ENCODE peak calls at places on chromosomes 1 and 21, in five cellular contexts. One of them, this sample, is unnamed.

GRCh38 chr1:8182034-8182761 is 135.7 kb upstream of the SLC45A1 start:
- DNase-seq in IMR-90: peak
- DNase-seq in sigmoid colon: no peak
- DNase-seq in brain microvascular endothelial cell: peak
- DNase-seq in AG04450: no peak
- DNase-seq in this sample: peak

GRCh38 chr1:224732367-224733006 is 116.4 kb downstream of the CNIH3 start:
- DNase-seq in IMR-90: no peak
- DNase-seq in sigmoid colon: no peak
- DNase-seq in brain microvascular endothelial cell: no peak
- DNase-seq in AG04450: no peak
- DNase-seq in this sample: no peak

GRCh38 chr21:38380391-38381137 is 117.7 kb downstream of the ERG start:
- DNase-seq in IMR-90: peak
- DNase-seq in sigmoid colon: no peak
- DNase-seq in brain microvascular endothelial cell: peak
- DNase-seq in AG04450: no peak
- DNase-seq in this sample: no peak

GRCh38 chr1:65469889-65470340 is 49.4 kb downstream of the LEPR start:
- DNase-seq in IMR-90: peak
- DNase-seq in sigmoid colon: no peak
- DNase-seq in brain microvascular endothelial cell: peak
- DNase-seq in AG04450: no peak
- DNase-seq in this sample: no peak

GRCh38 chr1:16727190-16728111 is 12.9 kb upstream of the RNU1-4 start:
- DNase-seq in IMR-90: peak
- DNase-seq in sigmoid colon: peak
- DNase-seq in brain microvascular endothelial cell: peak
- DNase-seq in AG04450: no peak
- DNase-seq in this sample: peak

GRCh38 chr1:163459539-163459938 is 137.8 kb downstream of the NUF2 start:
- DNase-seq in IMR-90: no peak
- DNase-seq in sigmoid colon: no peak
- DNase-seq in brain microvascular endothelial cell: no peak
- DNase-seq in AG04450: no peak
- DNase-seq in this sample: no peak

GRCh38 chr21:26795866-26796329 is 49.3 kb downstream of the ADAMTS1 start:
- DNase-seq in IMR-90: peak
- DNase-seq in sigmoid colon: peak
- DNase-seq in brain microvascular endothelial cell: peak
- DNase-seq in AG04450: peak
- DNase-seq in this sample: no peak

GRCh38 chr1:244104309-244105060 is 53.4 kb downstream of the ZBTB18 start:
- DNase-seq in IMR-90: peak
- DNase-seq in sigmoid colon: no peak
- DNase-seq in brain microvascular endothelial cell: peak
- DNase-seq in AG04450: peak
- DNase-seq in this sample: no peak

GRCh38 chr1:45221716-45222115 is 15.3 kb upstream of the ZSWIM5 start:
- DNase-seq in IMR-90: no peak
- DNase-seq in sigmoid colon: no peak
- DNase-seq in brain microvascular endothelial cell: peak
- DNase-seq in AG04450: no peak
- DNase-seq in this sample: no peak

GRCh38 chr1:54567961-54568360 is 19.9 kb downstream of the ACOT11 start:
- DNase-seq in IMR-90: peak
- DNase-seq in sigmoid colon: peak
- DNase-seq in brain microvascular endothelial cell: no peak
- DNase-seq in AG04450: no peak
- DNase-seq in this sample: no peak

GRCh38 chr1:110605446-110605845 is 712 bp downstream of the KCNA2 start:
- DNase-seq in IMR-90: no peak
- DNase-seq in sigmoid colon: no peak
- DNase-seq in brain microvascular endothelial cell: no peak
- DNase-seq in AG04450: no peak
- DNase-seq in this sample: no peak

GRCh38 chr1:234214129-234214910 is 158.9 kb upstream of the COA6 start:
- DNase-seq in IMR-90: peak
- DNase-seq in sigmoid colon: peak
- DNase-seq in brain microvascular endothelial cell: no peak
- DNase-seq in AG04450: no peak
- DNase-seq in this sample: no peak

GRCh38 chr1:20139776-20140612 is 871 bp downstream of the PLA2G2F start:
- DNase-seq in IMR-90: no peak
- DNase-seq in sigmoid colon: peak
- DNase-seq in brain microvascular endothelial cell: no peak
- DNase-seq in AG04450: no peak
- DNase-seq in this sample: no peak

GRCh38 chr21:46323227-46323709 is 402 bp downstream of the C21orf58 start:
- DNase-seq in IMR-90: no peak
- DNase-seq in sigmoid colon: peak
- DNase-seq in brain microvascular endothelial cell: no peak
- DNase-seq in AG04450: no peak
- DNase-seq in this sample: no peak

DNA sequence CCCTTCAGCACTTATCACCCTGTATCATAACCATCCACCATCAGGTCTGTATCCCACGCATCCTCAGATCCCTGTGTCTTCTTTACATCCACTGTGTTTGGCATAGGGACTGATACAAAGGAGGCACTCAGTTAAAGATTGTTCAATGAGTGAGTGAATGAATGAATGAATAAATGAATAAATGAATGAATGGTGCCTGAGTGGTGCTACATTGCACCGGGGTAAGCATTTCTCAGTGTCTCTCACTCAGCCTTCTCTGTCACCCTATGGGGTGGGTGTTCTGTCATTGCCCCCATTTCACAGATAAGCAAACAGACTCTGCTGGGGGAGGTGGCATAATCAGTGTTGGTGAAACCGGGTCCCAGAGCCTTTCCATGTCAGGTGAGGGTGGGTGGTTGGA is 56.6 kb upstream of the ID3 start:
- DNase-seq in IMR-90: no peak
- DNase-seq in sigmoid colon: no peak
- DNase-seq in brain microvascular endothelial cell: no peak
- DNase-seq in AG04450: no peak
- DNase-seq in this sample: no peak
- H3K27ac ChIP-seq in IMR-90: no peak
- H3K27ac ChIP-seq in sigmoid colon: no peak
- H3K27ac ChIP-seq in brain microvascular endothelial cell: no peak
- H3K27ac ChIP-seq in AG04450: no peak
- H3K27ac ChIP-seq in this sample: no peak

GRCh38 chr1:27444632-27445031 is 45.3 kb downstream of the WASF2 start:
- DNase-seq in IMR-90: no peak
- DNase-seq in sigmoid colon: no peak
- DNase-seq in brain microvascular endothelial cell: no peak
- DNase-seq in AG04450: no peak
- DNase-seq in this sample: no peak
- H3K27ac ChIP-seq in IMR-90: no peak
- H3K27ac ChIP-seq in sigmoid colon: no peak
- H3K27ac ChIP-seq in brain microvascular endothelial cell: no peak
- H3K27ac ChIP-seq in AG04450: no peak
- H3K27ac ChIP-seq in this sample: no peak

GRCh38 chr1:155123801-155124200 is 3.9 kb upstream of the EFNA1 start:
- DNase-seq in IMR-90: no peak
- DNase-seq in sigmoid colon: no peak
- DNase-seq in brain microvascular endothelial cell: no peak
- DNase-seq in AG04450: no peak
- DNase-seq in this sample: no peak

GRCh38 chr1:155125511-155125945 is 2.1 kb upstream of the EFNA1 start:
- DNase-seq in IMR-90: no peak
- DNase-seq in sigmoid colon: peak
- DNase-seq in brain microvascular endothelial cell: no peak
- DNase-seq in AG04450: no peak
- DNase-seq in this sample: peak

GRCh38 chr1:155126494-155127104 is 1.1 kb upstream of the EFNA1 start:
- DNase-seq in IMR-90: peak
- DNase-seq in sigmoid colon: peak
- DNase-seq in brain microvascular endothelial cell: peak
- DNase-seq in AG04450: no peak
- DNase-seq in this sample: no peak

GRCh38 chr1:155125946-155126493 is 1.7 kb upstream of the EFNA1 start:
- DNase-seq in IMR-90: no peak
- DNase-seq in sigmoid colon: peak
- DNase-seq in brain microvascular endothelial cell: no peak
- DNase-seq in AG04450: no peak
- DNase-seq in this sample: no peak

DNA sequence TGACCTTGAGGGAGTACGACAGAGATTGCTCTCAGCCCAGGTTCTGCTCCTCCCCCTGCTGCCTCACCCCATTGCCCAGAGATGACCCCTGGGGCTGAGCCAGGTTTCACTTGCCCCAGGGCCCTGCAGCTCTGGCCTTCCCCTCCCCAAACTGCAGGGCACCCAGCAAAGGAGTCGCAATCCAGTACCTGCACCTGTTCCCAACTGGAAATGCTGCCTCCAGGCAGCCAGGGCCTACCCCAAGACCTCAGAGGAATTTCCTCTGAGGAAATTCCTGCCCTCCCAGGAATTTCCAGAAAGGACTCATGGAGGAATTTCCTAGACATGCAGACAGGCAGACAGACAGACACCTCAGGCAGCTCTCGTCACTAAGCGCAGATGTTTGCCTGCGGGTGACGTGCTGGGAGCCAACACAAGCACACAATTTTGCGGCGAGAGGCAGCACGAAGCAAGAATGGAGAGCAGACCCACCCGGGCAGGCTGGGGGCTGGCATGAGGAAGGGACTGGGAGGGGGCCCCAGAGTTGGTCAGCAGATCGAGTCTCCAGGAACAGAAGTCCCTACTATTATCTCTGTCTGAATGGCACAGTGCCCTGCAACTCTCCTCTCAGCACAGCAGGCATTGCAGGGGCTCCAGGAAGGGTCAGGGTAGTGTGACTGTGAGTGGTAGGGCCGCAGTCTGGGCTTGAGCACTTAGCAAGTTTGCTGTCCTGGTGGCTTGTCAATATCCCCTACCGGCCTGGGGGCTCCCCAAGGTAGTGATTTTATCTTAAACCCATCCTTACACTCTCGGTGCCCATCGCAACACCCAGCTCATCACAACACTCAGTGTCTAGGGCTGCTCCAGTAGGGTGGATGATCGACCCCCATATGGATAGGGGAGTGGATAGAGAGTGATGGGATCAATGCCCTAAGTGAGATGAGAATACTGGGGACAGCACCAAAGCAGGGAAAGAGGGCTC is 2.9 kb upstream of the EFNA1 start:
- DNase-seq in IMR-90: peak
- DNase-seq in sigmoid colon: no peak
- DNase-seq in brain microvascular endothelial cell: peak
- DNase-seq in AG04450: no peak
- DNase-seq in this sample: no peak
- H3K27ac ChIP-seq in IMR-90: no peak
- H3K27ac ChIP-seq in sigmoid colon: peak
- H3K27ac ChIP-seq in brain microvascular endothelial cell: no peak
- H3K27ac ChIP-seq in AG04450: no peak
- H3K27ac ChIP-seq in this sample: peak

GRCh38 chr1:965526-966134 is 652 bp upstream of the PLEKHN1 start:
- DNase-seq in IMR-90: no peak
- DNase-seq in sigmoid colon: no peak
- DNase-seq in brain microvascular endothelial cell: no peak
- DNase-seq in AG04450: no peak
- DNase-seq in this sample: no peak

GRCh38 chr1:967466-968343 is 1.4 kb downstream of the PLEKHN1 start:
- DNase-seq in IMR-90: no peak
- DNase-seq in sigmoid colon: no peak
- DNase-seq in brain microvascular endothelial cell: no peak
- DNase-seq in AG04450: no peak
- DNase-seq in this sample: no peak

GRCh38 chr1:964691-965525 is 1.4 kb upstream of the PLEKHN1 start:
- DNase-seq in IMR-90: no peak
- DNase-seq in sigmoid colon: no peak
- DNase-seq in brain microvascular endothelial cell: no peak
- DNase-seq in AG04450: no peak
- DNase-seq in this sample: no peak

GRCh38 chr1:966603-967295 is 467 bp downstream of the PLEKHN1 start:
- DNase-seq in IMR-90: peak
- DNase-seq in sigmoid colon: peak
- DNase-seq in brain microvascular endothelial cell: peak
- DNase-seq in AG04450: no peak
- DNase-seq in this sample: no peak

DNA sequence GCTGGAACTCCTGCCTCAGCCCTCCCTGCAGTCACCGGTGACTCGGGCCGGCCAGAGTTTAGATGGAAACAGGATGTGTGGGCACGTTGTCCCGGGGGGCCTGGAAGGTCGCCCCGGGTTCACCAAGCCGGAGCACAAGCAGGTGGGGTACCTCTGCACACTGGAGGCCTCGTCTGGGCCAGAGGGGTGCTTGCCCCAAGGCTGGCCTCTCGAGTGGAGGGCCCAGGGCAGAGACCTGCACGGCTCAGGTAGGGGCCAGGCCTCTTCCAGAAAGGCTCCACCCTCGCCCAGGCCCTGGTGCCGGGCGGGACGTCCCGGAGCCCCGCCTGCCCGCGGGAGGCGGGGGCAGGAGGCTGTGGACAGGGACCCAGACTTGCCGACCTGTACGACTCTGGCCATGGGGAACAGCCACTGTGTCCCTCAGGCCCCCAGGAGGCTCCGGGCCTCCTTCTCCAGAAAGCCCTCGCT is at the start of gene PLEKHN1:
- DNase-seq in IMR-90: peak
- DNase-seq in sigmoid colon: no peak
- DNase-seq in brain microvascular endothelial cell: peak
- DNase-seq in AG04450: no peak
- DNase-seq in this sample: no peak
- H3K27ac ChIP-seq in IMR-90: peak
- H3K27ac ChIP-seq in sigmoid colon: peak
- H3K27ac ChIP-seq in brain microvascular endothelial cell: peak
- H3K27ac ChIP-seq in AG04450: no peak
- H3K27ac ChIP-seq in this sample: peak

DNA sequence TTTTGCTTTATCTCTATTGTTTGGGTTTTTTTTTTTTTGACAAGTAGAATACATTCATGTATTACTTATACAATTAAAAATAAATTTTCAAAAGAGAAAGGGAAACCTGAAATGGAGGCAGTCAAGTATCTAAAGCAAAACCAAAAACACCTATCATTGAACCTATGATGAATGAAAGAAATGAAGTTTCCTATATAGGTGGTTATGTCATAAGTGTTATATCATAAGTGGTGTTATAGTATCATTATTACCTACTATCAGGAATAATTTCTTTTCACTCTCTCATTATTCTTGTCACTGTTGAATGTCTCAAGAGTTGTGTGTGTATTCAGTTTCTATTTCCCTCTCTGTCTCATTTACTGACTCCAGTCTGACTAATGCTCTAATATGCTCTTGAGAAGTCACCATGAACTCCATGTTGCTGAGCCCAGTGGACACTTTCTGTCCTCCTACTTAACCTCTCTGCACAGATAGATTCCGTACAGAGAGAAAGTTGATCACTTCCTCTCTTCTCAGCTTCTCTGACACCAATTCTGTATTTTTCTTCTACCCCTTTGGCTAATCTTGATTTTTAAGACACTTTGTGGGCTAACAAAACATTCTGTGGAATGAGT is 49.9 kb downstream of the RASAL2 start:
- DNase-seq in IMR-90: peak
- DNase-seq in sigmoid colon: no peak
- DNase-seq in brain microvascular endothelial cell: no peak
- DNase-seq in AG04450: no peak
- DNase-seq in this sample: no peak
- H3K27ac ChIP-seq in IMR-90: no peak
- H3K27ac ChIP-seq in sigmoid colon: no peak
- H3K27ac ChIP-seq in brain microvascular endothelial cell: peak
- H3K27ac ChIP-seq in AG04450: no peak
- H3K27ac ChIP-seq in this sample: peak